ENCODE peak calls at places on chromosome 3, in eight cellular contexts. W is BJ, V is fibroblast of the aortic adventitia, Q is brain microvascular endothelial cell, S is endothelial cell of umbilical vein, T is left lung, L is H1, D is IMR-90. O is an unnamed sample.

GRCh38 chr3:132654190-132654589 is 5.4 kb downstream of the ACAD11 start:
- DNase-seq in W (no peak), V (no peak), Q (no peak), S (no peak), T (no peak), L (no peak), D (no peak), O (no peak)

GRCh38 chr3:64244011-64244942 is 19.0 kb upstream of the PRICKLE2 start:
- DNase-seq in W (no peak), V (no peak), Q (peak), S (peak), T (no peak), L (no peak), D (no peak), O (no peak)

GRCh38 chr3:23206371-23206770 is 3.2 kb downstream of the UBE2E2 start:
- DNase-seq in W (no peak), V (no peak), Q (no peak), S (no peak), T (no peak), L (no peak), D (no peak), O (no peak)

GRCh38 chr3:62653806-62654205 is 221.4 kb downstream of the CADPS start:
- DNase-seq in W (no peak), V (no peak), Q (no peak), S (no peak), T (no peak), L (no peak), D (no peak), O (no peak)

GRCh38 chr3:194346035-194346434 is 5.1 kb downstream of the CPN2 start:
- DNase-seq in W (no peak), V (no peak), Q (no peak), S (no peak), T (no peak), L (no peak), D (no peak), O (no peak)

GRCh38 chr3:101936419-101937331 is 87.4 kb downstream of the NFKBIZ start:
- DNase-seq in W (peak), V (peak), Q (peak), S (peak), T (no peak), L (no peak), D (peak), O (no peak)

GRCh38 chr3:16290007-16290826 is 25.2 kb downstream of the OXNAD1 start:
- DNase-seq in W (peak), V (peak), Q (peak), S (peak), T (no peak), L (no peak), D (peak), O (no peak)

GRCh38 chr3:140316895-140317400 is 360.9 kb upstream of the TRIM42 start:
- DNase-seq in W (no peak), V (no peak), Q (no peak), S (no peak), T (no peak), L (no peak), D (no peak), O (no peak)

GRCh38 chr3:161420746-161421145 is 49.4 kb upstream of the SPTSSB start:
- DNase-seq in W (no peak), V (no peak), Q (peak), S (peak), T (no peak), L (no peak), D (peak), O (no peak)

GRCh38 chr3:69951616-69952015 is 47.9 kb upstream of the SAMMSON start:
- DNase-seq in W (no peak), V (no peak), Q (no peak), S (no peak), T (no peak), L (no peak), D (peak), O (no peak)

GRCh38 chr3:27317096-27317495 is 52.1 kb downstream of the NEK10 start:
- DNase-seq in W (no peak), V (no peak), Q (no peak), S (no peak), T (no peak), L (no peak), D (no peak), O (no peak)

GRCh38 chr3:48403533-48404439 is 26.1 kb downstream of the PLXNB1 start:
- DNase-seq in W (no peak), V (no peak), Q (no peak), S (no peak), T (peak), L (peak), D (no peak), O (peak)

DNA sequence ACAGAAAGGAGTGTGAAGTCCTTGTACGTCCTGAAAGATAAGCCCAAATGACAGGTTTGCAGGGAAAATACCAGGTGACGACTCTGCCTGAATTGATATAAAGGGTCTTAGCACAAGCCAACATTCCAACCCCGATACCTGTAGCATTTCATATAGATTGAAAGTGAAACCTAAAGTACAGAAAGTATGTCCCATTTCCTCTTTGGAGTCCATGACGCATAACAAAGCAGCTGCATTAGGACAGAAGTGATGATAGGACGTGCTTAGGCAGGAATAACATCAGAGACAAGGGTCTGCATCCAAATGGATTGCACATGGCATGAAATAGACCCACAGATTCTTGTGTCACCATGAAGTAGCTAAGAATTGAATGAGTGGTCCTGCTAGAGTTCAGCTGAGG is 187.0 kb upstream of the ROBO1 start:
- DNase-seq in W (no peak), V (no peak), Q (no peak), S (no peak), T (no peak), L (no peak), D (no peak), O (no peak)
- TF ChIP-seq CTCF in W (no peak), V (no peak), Q (no peak), S (no peak), T (no peak), L (no peak), D (no peak), O (no peak)

DNA sequence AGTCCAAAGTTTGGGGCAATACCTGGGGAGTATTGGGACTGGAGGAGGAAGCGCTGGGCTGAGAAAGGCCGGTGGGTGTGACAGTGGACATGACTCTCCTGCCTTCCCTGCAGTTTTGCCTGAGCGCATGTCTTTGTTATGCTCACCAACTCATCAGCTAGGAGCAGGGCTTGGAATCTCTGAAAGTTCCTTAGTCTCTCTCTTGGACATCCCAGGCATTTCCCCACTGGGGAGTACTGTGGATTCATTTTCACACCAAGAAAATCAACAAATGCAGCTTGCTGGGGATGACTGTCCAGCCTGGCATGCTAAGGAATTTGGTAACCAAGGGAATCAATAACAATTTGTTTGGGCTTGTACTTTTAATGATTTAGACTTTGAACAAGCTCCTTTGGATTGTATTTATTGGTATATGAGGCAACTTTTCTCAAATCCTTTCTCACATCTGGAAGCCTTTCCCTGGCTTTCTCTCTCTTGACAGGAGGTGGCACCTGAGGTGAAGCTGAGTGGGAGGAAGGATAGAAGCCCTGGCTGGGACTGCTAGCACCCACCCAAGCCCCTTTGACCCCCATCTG is 48.5 kb upstream of the CHST2 start:
- DNase-seq in W (peak), V (peak), Q (peak), S (no peak), T (no peak), L (no peak), D (peak), O (no peak)
- TF ChIP-seq CTCF in W (peak), V (no peak), Q (no peak), S (no peak), T (no peak), L (no peak), D (peak), O (no peak)

GRCh38 chr3:189849262-189849661 is 218.1 kb downstream of the TP63 start:
- DNase-seq in W (no peak), V (no peak), Q (peak), S (no peak), T (no peak), L (no peak), D (no peak), O (no peak)

GRCh38 chr3:189848636-189849035 is 217.4 kb downstream of the TP63 start:
- DNase-seq in W (no peak), V (peak), Q (no peak), S (no peak), T (no peak), L (no peak), D (no peak), O (no peak)

GRCh38 chr3:189842681-189843602 is 211.8 kb downstream of the TP63 start:
- DNase-seq in W (no peak), V (no peak), Q (no peak), S (no peak), T (peak), L (no peak), D (no peak), O (no peak)

GRCh38 chr3:189841474-189842205 is 210.5 kb downstream of the TP63 start:
- DNase-seq in W (no peak), V (peak), Q (peak), S (no peak), T (no peak), L (no peak), D (peak), O (no peak)

DNA sequence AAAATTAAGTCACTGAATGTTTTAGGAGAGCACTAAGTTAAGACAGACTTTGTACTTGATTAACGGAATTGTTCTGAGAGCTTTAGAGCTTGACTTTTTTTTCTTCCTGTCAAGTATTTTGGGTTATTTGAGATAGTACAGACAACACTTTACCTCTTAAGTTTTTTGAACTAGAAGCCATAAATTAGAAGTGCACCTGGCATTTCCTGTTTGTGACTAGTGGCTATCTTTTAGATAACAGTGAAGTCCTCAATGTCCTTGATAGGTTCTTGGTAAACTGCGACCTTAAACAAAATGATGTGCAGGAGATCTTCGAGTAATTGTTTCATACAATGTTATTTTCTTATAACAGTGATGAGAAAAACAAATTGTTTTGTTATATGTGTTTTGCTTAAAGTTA is 213.9 kb downstream of the TP63 start:
- DNase-seq in W (no peak), V (no peak), Q (no peak), S (no peak), T (no peak), L (no peak), D (no peak), O (no peak)
- TF ChIP-seq CTCF in W (no peak), V (no peak), Q (no peak), S (no peak), T (no peak), L (no peak), D (no peak), O (no peak)

DNA sequence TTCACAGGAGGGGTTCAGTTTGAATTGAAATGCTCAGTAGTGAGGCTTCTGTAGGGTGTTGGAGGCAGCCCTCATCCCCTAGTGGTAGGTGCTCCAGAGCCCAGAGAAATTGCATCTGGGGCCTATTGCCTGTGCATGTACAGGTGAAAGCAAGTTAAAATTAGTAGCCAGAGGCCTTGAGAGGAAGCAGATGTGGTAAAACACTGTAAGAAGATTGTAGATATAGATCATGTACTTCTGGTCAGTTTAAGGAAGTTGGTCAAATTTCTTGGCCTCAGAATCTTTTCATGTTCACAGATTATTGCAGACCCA is 34.6 kb downstream of the IGSF10 start:
- DNase-seq in W (no peak), V (no peak), Q (no peak), S (no peak), T (no peak), L (no peak), D (no peak), O (no peak)
- TF ChIP-seq CTCF in W (no peak), V (no peak), Q (peak), S (peak), T (no peak), L (peak), D (no peak), O (no peak)

GRCh38 chr3:163779396-163780344 is 1298.6 kb downstream of the SI start:
- DNase-seq in W (no peak), V (no peak), Q (no peak), S (no peak), T (no peak), L (peak), D (no peak), O (no peak)
- TF ChIP-seq CTCF in W (no peak), V (no peak), Q (no peak), S (no peak), T (no peak), L (peak), D (no peak), O (no peak)

DNA sequence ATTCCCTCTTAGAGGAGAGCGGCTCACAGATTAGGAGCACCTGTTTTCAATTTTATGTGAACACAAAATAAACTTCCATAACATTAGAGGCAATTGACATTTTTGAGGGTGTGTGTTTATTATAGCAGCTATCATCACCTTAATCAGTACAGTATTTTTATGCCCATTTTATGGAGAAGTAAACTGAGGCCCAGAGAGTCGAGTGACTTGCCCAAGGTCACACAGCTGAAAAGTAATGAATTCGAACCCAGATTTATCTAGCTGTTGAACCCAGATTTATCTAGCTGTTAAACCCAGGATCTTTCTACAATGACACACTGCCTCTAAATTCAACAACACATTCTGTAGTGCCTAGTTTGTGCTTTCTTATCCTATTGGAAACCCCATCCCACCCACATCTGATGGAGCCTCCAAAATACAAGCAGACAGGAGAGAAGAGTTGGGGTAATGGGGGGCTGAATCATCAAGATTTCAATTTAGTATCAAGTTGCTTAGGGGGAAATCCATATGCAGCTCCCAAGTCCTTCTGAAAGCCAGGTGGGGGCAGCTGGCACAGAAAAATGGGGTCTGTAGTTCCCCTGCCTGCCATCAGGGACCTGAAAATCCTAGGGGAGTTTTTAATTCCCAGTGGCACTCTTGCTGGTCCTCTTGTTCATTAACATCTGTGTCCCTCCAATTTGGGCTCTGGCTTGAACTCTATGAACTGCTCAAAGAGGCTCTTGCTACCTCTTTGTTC is 50.4 kb upstream of the TRA2B start:
- DNase-seq in W (no peak), V (no peak), Q (no peak), S (no peak), T (no peak), L (no peak), D (no peak), O (no peak)
- TF ChIP-seq CTCF in W (no peak), V (no peak), Q (peak), S (peak), T (no peak), L (no peak), D (peak), O (no peak)

GRCh38 chr3:119420196-119420595 is 43.2 kb downstream of the TMEM39A start:
- DNase-seq in W (no peak), V (no peak), Q (no peak), S (peak), T (no peak), L (no peak), D (no peak), O (no peak)
- TF ChIP-seq CTCF in W (no peak), V (peak), Q (peak), S (no peak), T (no peak), L (peak), D (no peak), O (no peak)

GRCh38 chr3:135163701-135164100 is 368.6 kb downstream of the EPHB1 start:
- DNase-seq in W (no peak), V (no peak), Q (no peak), S (no peak), T (no peak), L (no peak), D (no peak), O (no peak)

GRCh38 chr3:135159848-135160247 is 364.8 kb downstream of the EPHB1 start:
- DNase-seq in W (no peak), V (no peak), Q (no peak), S (no peak), T (no peak), L (no peak), D (no peak), O (no peak)

GRCh38 chr3:135165260-135165659 is 370.2 kb downstream of the EPHB1 start:
- DNase-seq in W (no peak), V (no peak), Q (no peak), S (no peak), T (no peak), L (no peak), D (no peak), O (no peak)

GRCh38 chr3:135157045-135157444 is 362.0 kb downstream of the EPHB1 start:
- DNase-seq in W (no peak), V (no peak), Q (no peak), S (no peak), T (no peak), L (no peak), D (no peak), O (no peak)

DNA sequence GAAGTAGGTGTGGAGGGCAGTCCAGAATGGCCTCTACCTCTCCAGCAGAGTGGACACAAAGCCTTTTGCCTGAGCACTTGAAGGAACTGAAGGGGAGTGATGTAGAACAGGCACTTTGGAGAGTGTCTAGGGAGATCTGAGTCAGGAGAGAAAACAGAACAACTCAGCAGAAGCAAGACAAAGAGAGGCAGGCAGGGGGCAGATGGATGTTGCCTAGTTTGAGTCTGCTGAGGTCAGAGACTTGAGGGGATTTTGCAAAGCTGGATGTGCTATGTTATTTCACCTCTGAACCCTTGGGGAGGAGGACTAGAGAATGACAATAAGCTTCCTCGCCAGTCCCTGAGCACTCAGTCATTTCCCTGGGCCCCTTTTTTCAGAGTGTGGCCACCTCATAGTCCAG is 366.4 kb downstream of the EPHB1 start:
- DNase-seq in W (no peak), V (no peak), Q (no peak), S (no peak), T (no peak), L (no peak), D (no peak), O (no peak)
- TF ChIP-seq CTCF in W (no peak), V (no peak), Q (no peak), S (no peak), T (no peak), L (peak), D (no peak), O (no peak)

O was measured in CD14-positive monocyte.